ENCODE peak calls at places on chromosome 2, in ten cellular contexts. M, Q, X, T, S, D, E, Z, Y and C are unnamed samples.

GRCh38 chr2:8659735-8660492 is 21.9 kb upstream of the ID2 start:
- DNase-seq in M (no peak), Q (no peak), X (no peak), T (no peak), S (no peak), D (no peak), E (no peak), Z (no peak), Y (no peak), C (no peak)

GRCh38 chr2:49306925-49307324 is 152.6 kb upstream of the FSHR start:
- DNase-seq in M (no peak), Q (no peak), X (no peak), T (no peak), S (no peak), D (no peak), E (no peak), Z (no peak), Y (no peak), C (no peak)

GRCh38 chr2:126655066-126655465 is 892 bp upstream of the GYPC start:
- DNase-seq in M (peak; percentile 82), Q (no peak), X (no peak), T (no peak), S (peak; percentile 43), D (no peak), E (no peak), Z (no peak), Y (no peak), C (no peak)

GRCh38 chr2:141513853-141514252 is 617.0 kb downstream of the LRP1B start:
- DNase-seq in M (no peak), Q (no peak), X (no peak), T (no peak), S (no peak), D (no peak), E (no peak), Z (no peak), Y (no peak), C (no peak)

GRCh38 chr2:118696786-118697465 is 150.5 kb downstream of the EN1 start:
- DNase-seq in M (peak; percentile 9), Q (no peak), X (no peak), T (no peak), S (peak; percentile 77), D (no peak), E (no peak), Z (no peak), Y (no peak), C (peak; percentile 34)

GRCh38 chr2:1663621-1664020 is 80.7 kb downstream of the PXDN start:
- DNase-seq in M (no peak), Q (no peak), X (no peak), T (no peak), S (no peak), D (no peak), E (no peak), Z (no peak), Y (no peak), C (no peak)

GRCh38 chr2:240921319-240922233 is 15.4 kb downstream of the CROCC2 start:
- DNase-seq in M (no peak), Q (peak; percentile 96), X (no peak), T (no peak), S (peak; percentile 98), D (no peak), E (no peak), Z (peak; percentile 86), Y (no peak), C (peak; percentile 97)

GRCh38 chr2:24329700-24330099 is 30.6 kb downstream of the ITSN2 start:
- DNase-seq in M (no peak), Q (no peak), X (no peak), T (no peak), S (no peak), D (no peak), E (no peak), Z (no peak), Y (no peak), C (no peak)

GRCh38 chr2:107645586-107645985 is 181.1 kb upstream of the RGPD4 start:
- DNase-seq in M (no peak), Q (no peak), X (no peak), T (no peak), S (no peak), D (no peak), E (no peak), Z (no peak), Y (no peak), C (no peak)

GRCh38 chr2:33746401-33746800 is 147.3 kb upstream of the FAM98A start:
- DNase-seq in M (no peak), Q (peak; percentile 44), X (no peak), T (no peak), S (no peak), D (no peak), E (no peak), Z (no peak), Y (no peak), C (peak; percentile 28)

GRCh38 chr2:104938226-104938941 is 84.5 kb downstream of the POU3F3 start:
- DNase-seq in M (no peak), Q (no peak), X (no peak), T (no peak), S (no peak), D (no peak), E (no peak), Z (no peak), Y (no peak), C (no peak)